ENCODE peak calls at places on chromosomes 3 and 15, in seven cellular contexts. G, D, X, M, E, P and T are unnamed samples.

GRCh38 chr3:52290596-52291507 is 3.2 kb downstream of the GLYCTK start:
- DNase-seq in G (no peak), D (no peak), X (no peak), M (no peak), E (no peak), P (no peak), T (no peak)

GRCh38 chr3:10428393-10429091 is 76.8 kb downstream of the ATP2B2 start:
- DNase-seq in G (no peak), D (peak), X (no peak), M (no peak), E (no peak), P (no peak), T (no peak)

GRCh38 chr3:169241928-169242751 is 421.4 kb downstream of the MECOM start:
- DNase-seq in G (no peak), D (no peak), X (no peak), M (no peak), E (no peak), P (no peak), T (no peak)

GRCh38 chr15:35979608-35980007 is 433.6 kb upstream of the DPH6 start:
- DNase-seq in G (no peak), D (no peak), X (no peak), M (no peak), E (no peak), P (no peak), T (no peak)

GRCh38 chr15:40115670-40116093 is 7.0 kb upstream of the BMF start:
- DNase-seq in G (peak), D (peak), X (peak), M (no peak), E (peak), P (peak), T (no peak)

GRCh38 chr3:178735032-178735674 is 198.9 kb downstream of the KCNMB2 start:
- DNase-seq in G (no peak), D (no peak), X (no peak), M (no peak), E (no peak), P (no peak), T (no peak)

GRCh38 chr15:78749831-78750230 is 61.4 kb downstream of the ADAMTS7 start:
- DNase-seq in G (no peak), D (no peak), X (no peak), M (no peak), E (no peak), P (no peak), T (no peak)

GRCh38 chr3:190546881-190547510 is 33.1 kb downstream of the IL1RAP start:
- DNase-seq in G (peak), D (no peak), X (no peak), M (no peak), E (no peak), P (no peak), T (no peak)

GRCh38 chr15:74541494-74542191 is 623 bp downstream of the ARID3B start:
- DNase-seq in G (peak), D (peak), X (no peak), M (no peak), E (peak), P (peak), T (peak)

GRCh38 chr3:157447026-157447694 is 10.5 kb downstream of the PTX3 start:
- DNase-seq in G (no peak), D (no peak), X (no peak), M (peak), E (no peak), P (no peak), T (no peak)

GRCh38 chr3:178901204-178901603 is 170.4 kb downstream of the ZMAT3 start:
- DNase-seq in G (no peak), D (no peak), X (no peak), M (no peak), E (no peak), P (no peak), T (no peak)

GRCh38 chr15:100623301-100623700 is 20.9 kb downstream of the ASB7 start:
- DNase-seq in G (no peak), D (no peak), X (no peak), M (no peak), E (no peak), P (no peak), T (no peak)

GRCh38 chr15:74781673-74782595 is at the start of gene CSK:
- DNase-seq in G (no peak), D (peak), X (no peak), M (peak), E (peak), P (no peak), T (peak)

GRCh38 chr3:117964814-117965213 is 1069.8 kb downstream of the IGSF11 start:
- DNase-seq in G (no peak), D (no peak), X (no peak), M (no peak), E (no peak), P (no peak), T (no peak)

GRCh38 chr15:90104551-90104950 is 2.3 kb upstream of the IDH2 start:
- DNase-seq in G (no peak), D (peak), X (peak), M (no peak), E (no peak), P (no peak), T (no peak)

GRCh38 chr3:119490153-119490552 is 8.2 kb upstream of the TIMMDC1 start:
- DNase-seq in G (no peak), D (no peak), X (no peak), M (no peak), E (no peak), P (no peak), T (no peak)

GRCh38 chr15:89673162-89673506 is 6.0 kb downstream of the PLIN1 start:
- DNase-seq in G (peak), D (no peak), X (no peak), M (peak), E (no peak), P (no peak), T (no peak)

GRCh38 chr3:124763206-124763605 is 33.0 kb downstream of the UMPS start:
- DNase-seq in G (no peak), D (no peak), X (no peak), M (no peak), E (no peak), P (no peak), T (no peak)

GRCh38 chr3:3578723-3579122 is 220.5 kb upstream of the LRRN1 start:
- DNase-seq in G (no peak), D (no peak), X (no peak), M (no peak), E (no peak), P (no peak), T (no peak)

GRCh38 chr15:82113116-82113715 is 67.4 kb upstream of the MEX3B start:
- DNase-seq in G (no peak), D (no peak), X (no peak), M (no peak), E (no peak), P (no peak), T (no peak)

GRCh38 chr3:52085883-52086282 is 29.5 kb upstream of the DUSP7 start:
- DNase-seq in G (no peak), D (no peak), X (no peak), M (no peak), E (no peak), P (no peak), T (no peak)

GRCh38 chr3:159764211-159765024 is 224.2 kb upstream of the IL12A start:
- DNase-seq in G (no peak), D (no peak), X (no peak), M (peak), E (peak), P (peak), T (no peak)

GRCh38 chr3:107404727-107405519 is 27.7 kb downstream of the CCDC54 start:
- DNase-seq in G (no peak), D (no peak), X (no peak), M (no peak), E (no peak), P (no peak), T (no peak)

GRCh38 chr3:14687360-14687759 is 12.4 kb downstream of the C3orf20 start:
- DNase-seq in G (no peak), D (no peak), X (no peak), M (no peak), E (no peak), P (no peak), T (no peak)

GRCh38 chr3:82494977-82495489 is 733.6 kb upstream of the GBE1 start:
- DNase-seq in G (no peak), D (no peak), X (no peak), M (no peak), E (no peak), P (no peak), T (no peak)

GRCh38 chr15:33468740-33469139 is 158.0 kb downstream of the RYR3 start:
- DNase-seq in G (no peak), D (no peak), X (no peak), M (no peak), E (no peak), P (no peak), T (no peak)

GRCh38 chr3:151873433-151873832 is at the start of gene SUCNR1:
- DNase-seq in G (no peak), D (no peak), X (no peak), M (no peak), E (no peak), P (no peak), T (no peak)

GRCh38 chr15:90664650-90665287 is 52.4 kb upstream of the BLM start:
- DNase-seq in G (peak), D (peak), X (no peak), M (peak), E (peak), P (peak), T (peak)

GRCh38 chr3:128068156-128068620 is 16.0 kb downstream of the SEC61A1 start:
- DNase-seq in G (peak), D (no peak), X (no peak), M (peak), E (no peak), P (no peak), T (no peak)

GRCh38 chr3:10187295-10187876 is 22.7 kb downstream of the IRAK2 start:
- DNase-seq in G (no peak), D (no peak), X (no peak), M (no peak), E (no peak), P (no peak), T (no peak)

GRCh38 chr3:3800076-3800448 is 831 bp downstream of the LRRN1 start:
- DNase-seq in G (no peak), D (no peak), X (peak), M (no peak), E (peak), P (no peak), T (peak)

GRCh38 chr3:71207632-71208031 is 375.9 kb downstream of the FOXP1 start:
- DNase-seq in G (peak), D (no peak), X (no peak), M (no peak), E (no peak), P (no peak), T (no peak)

GRCh38 chr3:174218011-174218410 is 641.1 kb upstream of the NAALADL2 start:
- DNase-seq in G (no peak), D (no peak), X (no peak), M (no peak), E (no peak), P (no peak), T (no peak)

GRCh38 chr15:49421991-49422390 is 1.1 kb upstream of the FGF7 start:
- DNase-seq in G (peak), D (peak), X (no peak), M (peak), E (peak), P (peak), T (peak)
- TF ChIP-seq CTCF in G (peak), D (peak), X (peak), M (peak), E (peak), P (peak), T (peak)

DNA sequence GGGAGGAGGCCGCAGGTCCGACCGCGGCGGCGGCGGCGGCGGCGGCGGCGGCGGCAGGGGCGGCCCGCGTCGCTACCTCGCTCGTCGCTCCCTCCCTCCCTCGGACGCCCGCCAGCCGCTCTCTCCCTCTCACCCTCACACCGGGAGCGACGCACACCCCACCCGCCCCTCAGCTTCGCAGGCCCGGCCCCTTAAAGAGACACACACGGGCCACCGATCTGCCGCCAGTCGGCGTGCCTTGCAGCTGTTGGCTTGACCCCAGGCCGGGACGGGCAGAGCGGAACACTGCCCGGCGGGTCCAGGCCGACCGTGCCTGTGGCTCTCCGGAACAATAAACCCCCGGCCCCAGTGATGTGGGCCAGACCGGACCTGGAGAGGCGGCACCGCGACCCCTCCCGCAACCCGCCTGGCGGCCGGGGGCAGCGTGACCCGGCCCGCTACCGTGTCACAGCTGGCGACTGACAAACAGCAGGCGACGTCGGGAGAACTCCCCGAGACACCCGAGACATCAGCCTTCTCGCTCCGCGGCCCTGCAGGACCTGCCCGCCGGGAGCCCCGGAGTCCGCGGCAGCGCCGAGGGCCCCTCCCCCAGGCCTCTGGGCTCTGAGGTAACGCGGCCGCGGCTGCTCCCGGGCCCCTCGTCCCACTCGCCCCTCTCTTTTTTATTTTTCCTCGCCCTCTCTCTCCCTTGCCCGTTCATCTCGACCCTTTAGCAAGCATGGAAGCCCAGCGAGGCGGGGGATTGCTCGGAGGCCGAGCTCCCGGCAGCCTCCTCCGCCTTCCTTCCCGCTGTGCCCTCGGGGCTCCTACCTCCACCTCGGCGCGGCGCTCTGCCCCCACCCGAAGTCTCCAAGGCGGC is at the start of gene SETD2:
- DNase-seq in G (peak), D (peak), X (peak), M (peak), E (peak), P (peak), T (peak)
- TF ChIP-seq POLR2A in G (peak), D (peak), X (no peak), M (peak), E (peak), P (peak), T (peak)

DNA sequence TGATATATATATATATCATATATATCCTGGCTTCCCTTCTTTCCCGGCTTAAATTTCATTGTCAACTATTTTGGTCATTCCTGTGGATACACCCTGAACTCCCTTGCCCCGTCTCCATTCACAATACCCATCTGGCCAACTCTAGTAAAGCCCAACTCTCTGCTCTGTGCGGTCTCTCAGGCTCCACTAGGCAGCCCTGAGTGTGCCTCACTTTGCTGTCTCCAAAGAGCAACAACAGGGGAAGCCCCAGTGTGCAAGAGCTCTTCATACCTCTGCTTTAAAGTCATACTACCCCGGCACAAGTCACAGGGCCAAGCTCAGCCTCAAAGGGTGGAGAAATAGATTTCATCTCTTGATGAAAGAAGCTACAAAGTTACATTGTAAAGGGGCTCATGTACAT is 18.9 kb upstream of the FEM1B start:
- DNase-seq in G (no peak), D (peak), X (no peak), M (no peak), E (no peak), P (peak), T (peak)
- H3K27ac ChIP-seq in G (no peak), D (peak), X (peak), M (no peak), E (peak), P (peak), T (peak)

GRCh38 chr3:57706462-57706861 is 13.6 kb upstream of the DENND6A start:
- DNase-seq in G (no peak), D (no peak), X (no peak), M (peak), E (no peak), P (no peak), T (no peak)
- TF ChIP-seq CTCF in G (no peak), D (no peak), X (no peak), M (no peak), E (no peak), P (no peak), T (no peak)